ENCODE peak calls at places on chromosomes 7 and 10, in four cellular contexts. C is CD8-positive, alpha-beta memory T cell; X is mesenchymal stem cell; A is astrocyte of the cerebellum. B is an unnamed sample.

GRCh38 chr7:96562966-96563365 is 146.7 kb downstream of the SEM1 start:
- DNase-seq in X (no peak), C (no peak), A (no peak), B (no peak)

GRCh38 chr10:25758041-25758457 is 176.0 kb upstream of the MYO3A start:
- DNase-seq in C (no peak), X (no peak), A (peak), B (no peak)

GRCh38 chr10:78203915-78204818 is 170.5 kb downstream of the RPS24 start:
- DNase-seq in A (no peak), C (no peak), X (peak), B (no peak)

GRCh38 chr10:70579234-70580002 is 23.1 kb downstream of the PRF1 start:
- DNase-seq in A (no peak), X (no peak), C (no peak), B (no peak)

GRCh38 chr7:27804139-27804538 is 64.2 kb downstream of the TAX1BP1 start:
- DNase-seq in C (no peak), A (no peak), X (no peak), B (no peak)

GRCh38 chr10:75040576-75040975 is 70.9 kb upstream of the SAMD8 start:
- DNase-seq in C (no peak), X (no peak), A (no peak), B (no peak)

GRCh38 chr7:57772126-57772924 is 322.3 kb downstream of the ZNF716 start:
- DNase-seq in X (no peak), C (no peak), A (no peak), B (no peak)

GRCh38 chr7:114533151-114533550 is 118.5 kb downstream of the FOXP2 start:
- DNase-seq in A (no peak), X (peak), C (no peak), B (no peak)

GRCh38 chr7:124323597-124323996 is 290.7 kb upstream of the TMEM229A start:
- DNase-seq in A (no peak), X (no peak), C (no peak), B (no peak)

GRCh38 chr10:129933456-129934092 is 30.5 kb downstream of the EBF3 start:
- DNase-seq in A (no peak), X (no peak), C (no peak), B (peak)

GRCh38 chr10:18333616-18334015 is 193.4 kb downstream of the CACNB2 start:
- DNase-seq in A (no peak), C (no peak), X (no peak), B (no peak)
- H3K4me3 ChIP-seq in A (no peak), C (no peak), X (peak), B (no peak)

GRCh38 chr7:12211054-12212050 is at the start of gene TMEM106B:
- DNase-seq in X (peak), C (peak), A (peak), B (peak)
- H3K4me3 ChIP-seq in X (peak), C (peak), A (peak), B (peak)

DNA sequence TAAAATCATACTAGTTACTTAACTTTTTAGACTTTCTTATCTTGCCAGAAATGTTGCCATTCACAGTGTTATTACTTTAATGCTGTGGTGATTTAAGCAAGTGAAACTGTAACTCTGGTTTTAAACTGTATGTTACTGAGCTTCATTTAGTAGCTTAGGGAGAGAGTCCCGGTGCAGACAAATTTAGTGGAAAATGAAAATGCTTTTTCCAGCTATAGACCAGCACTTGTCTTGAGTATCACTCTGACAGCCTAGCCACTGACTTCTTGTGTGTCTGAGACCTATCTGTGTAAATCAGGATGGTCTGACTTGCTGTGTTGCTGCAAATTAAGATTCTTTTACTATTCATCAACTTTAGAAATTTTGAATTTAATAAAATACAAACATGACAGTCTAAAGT is 200.8 kb downstream of the CACNB2 start:
- DNase-seq in A (no peak), C (no peak), X (no peak), B (no peak)
- H3K4me3 ChIP-seq in A (peak), C (no peak), X (peak), B (no peak)

DNA sequence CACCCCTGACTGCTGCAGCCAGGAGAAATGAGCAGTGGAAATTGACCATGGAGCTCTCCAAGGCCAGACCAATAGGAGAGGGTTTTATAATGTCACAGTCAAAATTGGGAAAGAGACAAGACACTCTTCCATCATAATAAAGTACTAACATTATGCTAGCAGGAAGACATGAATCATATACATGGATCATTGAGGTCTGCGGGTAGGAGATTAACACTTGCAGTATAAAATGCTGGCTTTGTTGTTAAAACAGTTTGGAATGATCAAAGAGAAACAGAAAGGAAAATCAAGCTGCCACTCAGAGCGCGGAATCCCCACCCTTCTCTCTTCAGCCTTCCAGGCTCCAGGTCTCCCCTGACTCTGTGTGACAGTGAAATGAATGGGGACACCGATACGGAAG is 53.4 kb upstream of the CALN1 start:
- DNase-seq in A (no peak), X (no peak), C (no peak), B (no peak)
- H3K4me3 ChIP-seq in A (no peak), X (no peak), C (no peak), B (no peak)

GRCh38 chr7:41706228-41706930 is 3.5 kb upstream of the INHBA start:
- DNase-seq in X (no peak), A (no peak), C (no peak), B (no peak)
- H3K4me3 ChIP-seq in X (peak), A (peak), C (no peak), B (no peak)

B was measured in spleen.